ENCODE peak calls at places on chromosomes 11 and 22, in five cellular contexts. C is CD4-positive, alpha-beta T cell; F is colonic mucosa; V is CD4-positive, CD25-positive, alpha-beta regulatory T cell; B is uterus. J is an unnamed sample.

GRCh38 chr11:65503923-65504670 is 5.3 kb downstream of the MALAT1 start:
- DNase-seq in B (no peak), V (peak; percentile 43), C (no peak), F (no peak), J (no peak)

GRCh38 chr22:29503811-29504372 is 23.9 kb downstream of the NEFH start:
- DNase-seq in V (no peak), F (peak; percentile 29), B (peak; percentile 62), C (no peak), J (peak; percentile 42)

GRCh38 chr22:33210129-33210784 is 152.1 kb upstream of the SYN3 start:
- DNase-seq in C (no peak), V (peak; percentile 34), B (no peak), F (peak; percentile 24), J (no peak)

GRCh38 chr11:83693279-83693992 is 407.3 kb upstream of the CCDC90B start:
- DNase-seq in V (no peak), B (no peak), C (no peak), F (no peak), J (no peak)

GRCh38 chr11:35651263-35651662 is 11.3 kb upstream of the TRIM44 start:
- DNase-seq in V (no peak), C (no peak), B (no peak), F (no peak), J (no peak)

GRCh38 chr22:50031189-50032091 is 18.9 kb upstream of the IL17REL start:
- DNase-seq in B (no peak), F (no peak), C (no peak), V (no peak), J (no peak)

GRCh38 chr11:124970925-124971324 is 16.9 kb downstream of the CCDC15 start:
- DNase-seq in F (no peak), V (no peak), B (no peak), C (no peak), J (no peak)

GRCh38 chr22:50595189-50595588 is 5.4 kb upstream of the MAPK8IP2 start:
- DNase-seq in F (no peak), B (no peak), C (no peak), V (no peak), J (no peak)

GRCh38 chr22:38716271-38716670 is 10.5 kb downstream of the GTPBP1 start:
- DNase-seq in F (no peak), V (no peak), C (no peak), B (no peak), J (no peak)

GRCh38 chr22:22746963-22747933 is 102.8 kb downstream of the GGTLC2 start:
- DNase-seq in V (no peak), B (no peak), C (no peak), F (no peak), J (no peak)

GRCh38 chr11:117825538-117826359 is 1.2 kb upstream of the FXYD2 start:
- DNase-seq in C (peak; percentile 24), V (no peak), B (peak; percentile 15), F (no peak), J (no peak)

GRCh38 chr11:45100338-45100737 is 46.1 kb upstream of the PRDM11 start:
- DNase-seq in F (peak; percentile 13), V (peak; percentile 18), B (no peak), C (no peak), J (no peak)

GRCh38 chr11:35282226-35282882 is 137.0 kb downstream of the SLC1A2 start:
- DNase-seq in F (no peak), B (peak; percentile 31), V (no peak), C (no peak), J (no peak)

GRCh38 chr11:95508219-95508880 is 277.3 kb upstream of the SESN3 start:
- DNase-seq in B (peak; percentile 46), F (no peak), C (no peak), V (no peak), J (no peak)

GRCh38 chr11:69368119-69368880 is 74.3 kb downstream of the MYEOV start:
- DNase-seq in B (no peak), C (no peak), V (no peak), F (peak; percentile 11), J (no peak)

GRCh38 chr11:130031056-130031455 is 28.4 kb upstream of the PRDM10 start:
- DNase-seq in V (no peak), C (no peak), B (no peak), F (no peak), J (no peak)

GRCh38 chr11:69280451-69280850 is 13.5 kb upstream of the MYEOV start:
- DNase-seq in C (no peak), B (no peak), V (no peak), F (no peak), J (no peak)

GRCh38 chr11:48141475-48142100 is 75.0 kb upstream of the OR4B1 start:
- DNase-seq in C (no peak), V (no peak), F (no peak), B (no peak), J (no peak)

GRCh38 chr11:86374586-86374985 is at the start of gene CCDC81:
- DNase-seq in V (no peak), B (no peak), F (no peak), C (no peak), J (no peak)

GRCh38 chr11:118536726-118537125 is 5.7 kb downstream of the TMEM25 start:
- DNase-seq in V (no peak), B (no peak), F (no peak), C (no peak), J (no peak)

GRCh38 chr11:106950067-106950491 is 68.2 kb downstream of the GUCY1A2 start:
- DNase-seq in C (no peak), F (no peak), B (no peak), V (no peak), J (no peak)

GRCh38 chr11:26783997-26784396 is 62.1 kb upstream of the SLC5A12 start:
- DNase-seq in V (no peak), F (no peak), B (no peak), C (no peak), J (no peak)

GRCh38 chr11:110759972-110760381 is 47.7 kb upstream of the ARHGAP20 start:
- DNase-seq in F (peak; percentile 35), B (no peak), C (no peak), V (no peak), J (no peak)

GRCh38 chr11:87239001-87239400 is 201.3 kb downstream of the TMEM135 start:
- DNase-seq in B (no peak), F (no peak), C (no peak), V (no peak), J (no peak)

GRCh38 chr11:976431-977160 is 50.9 kb downstream of the AP2A2 start:
- DNase-seq in C (no peak), V (no peak), F (no peak), B (no peak), J (peak; percentile 68)

GRCh38 chr11:23749762-23750430 is 747.0 kb upstream of the LUZP2 start:
- DNase-seq in F (no peak), B (no peak), V (no peak), C (no peak), J (no peak)

GRCh38 chr11:23751280-23751679 is 745.6 kb upstream of the LUZP2 start:
- DNase-seq in B (no peak), C (no peak), V (no peak), F (no peak), J (no peak)

GRCh38 chr11:23755076-23755475 is 741.8 kb upstream of the LUZP2 start:
- DNase-seq in B (no peak), V (no peak), F (no peak), C (no peak), J (no peak)

GRCh38 chr11:23755769-23756168 is 741.1 kb upstream of the LUZP2 start:
- DNase-seq in B (no peak), C (no peak), F (no peak), V (no peak), J (no peak)
- H3K27ac ChIP-seq in B (no peak overlapping the region), C (no peak overlapping the region), F (no peak overlapping the region), V (no peak overlapping the region), J (no peak overlapping the region)

DNA sequence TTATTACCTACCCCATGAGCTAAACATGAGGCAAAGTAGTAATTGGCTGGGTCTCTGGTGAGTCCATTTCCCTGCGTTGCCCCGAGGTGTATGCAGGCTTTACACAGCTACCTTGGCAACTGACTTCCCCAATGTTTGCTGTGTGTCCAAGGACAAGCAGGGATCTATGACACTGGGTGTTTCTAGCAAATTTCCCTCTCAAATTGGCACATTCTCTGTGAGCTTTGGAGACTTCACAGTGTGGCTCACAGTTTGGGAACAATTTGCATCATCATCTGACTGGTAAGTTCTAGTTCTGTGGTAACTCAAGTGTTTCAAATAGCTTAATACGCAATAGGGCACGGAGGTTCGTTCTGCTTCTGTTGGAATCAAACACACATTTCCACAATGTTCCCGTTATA is 12.5 kb downstream of the NNMT start:
- DNase-seq in B (peak; percentile 27), F (no peak), V (no peak), C (no peak), J (no peak)
- H3K27ac ChIP-seq in B (peak overlapping the region; percentile 14), F (peak overlapping the region; percentile 55), V (no peak overlapping the region), C (no peak overlapping the region), J (no peak overlapping the region)

DNA sequence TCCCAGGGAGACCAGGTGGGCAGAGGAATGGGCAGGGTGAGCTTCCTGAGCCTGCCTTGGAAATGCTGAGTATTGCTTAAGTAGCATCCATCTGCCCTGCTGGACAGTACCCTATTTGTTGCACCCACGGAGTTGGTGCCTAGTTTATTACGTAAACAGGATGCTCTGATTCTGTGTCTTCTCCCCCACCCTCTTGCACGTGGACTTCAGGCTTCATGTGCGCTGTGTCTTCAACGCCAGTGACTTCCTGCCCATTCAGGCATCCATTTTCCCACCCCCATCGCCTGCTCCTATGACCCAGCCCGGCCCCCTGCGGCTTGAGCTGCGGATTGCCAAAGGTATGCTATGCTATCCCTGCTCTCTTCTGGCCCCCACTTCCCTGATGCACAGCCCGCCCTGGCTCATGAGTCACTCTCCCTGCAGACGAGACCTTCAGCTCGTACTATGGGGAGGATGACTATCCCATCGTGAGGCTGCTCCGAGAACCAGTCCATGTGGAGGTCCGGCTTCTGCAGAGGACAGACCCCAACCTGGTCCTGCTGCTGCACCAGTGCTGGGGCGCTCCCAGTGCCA is 5.7 kb downstream of the ZP1 start:
- DNase-seq in C (no peak), V (peak; percentile 41), F (no peak), B (peak; percentile 11), J (no peak)
- H3K27ac ChIP-seq in C (no peak overlapping the region), V (no peak overlapping the region), F (peak overlapping the region; percentile 36), B (no peak overlapping the region), J (no peak overlapping the region)

GRCh38 chr11:2806351-2807058 is 79.1 kb downstream of the CDKN1C start:
- DNase-seq in F (peak; percentile 19), V (no peak), C (peak; percentile 27), B (peak; percentile 28), J (no peak)

GRCh38 chr11:2804189-2804588 is 81.4 kb downstream of the CDKN1C start:
- DNase-seq in B (peak; percentile 13), F (peak; percentile 11), C (no peak), V (no peak), J (no peak)

GRCh38 chr11:2807276-2807681 is 78.3 kb downstream of the CDKN1C start:
- DNase-seq in B (peak; percentile 93), V (no peak), C (peak; percentile 25), F (peak; percentile 75), J (peak; percentile 32)

GRCh38 chr11:2804701-2805387 is 80.7 kb downstream of the CDKN1C start:
- DNase-seq in C (peak; percentile 32), F (peak; percentile 16), V (no peak), B (peak; percentile 20), J (no peak)

DNA sequence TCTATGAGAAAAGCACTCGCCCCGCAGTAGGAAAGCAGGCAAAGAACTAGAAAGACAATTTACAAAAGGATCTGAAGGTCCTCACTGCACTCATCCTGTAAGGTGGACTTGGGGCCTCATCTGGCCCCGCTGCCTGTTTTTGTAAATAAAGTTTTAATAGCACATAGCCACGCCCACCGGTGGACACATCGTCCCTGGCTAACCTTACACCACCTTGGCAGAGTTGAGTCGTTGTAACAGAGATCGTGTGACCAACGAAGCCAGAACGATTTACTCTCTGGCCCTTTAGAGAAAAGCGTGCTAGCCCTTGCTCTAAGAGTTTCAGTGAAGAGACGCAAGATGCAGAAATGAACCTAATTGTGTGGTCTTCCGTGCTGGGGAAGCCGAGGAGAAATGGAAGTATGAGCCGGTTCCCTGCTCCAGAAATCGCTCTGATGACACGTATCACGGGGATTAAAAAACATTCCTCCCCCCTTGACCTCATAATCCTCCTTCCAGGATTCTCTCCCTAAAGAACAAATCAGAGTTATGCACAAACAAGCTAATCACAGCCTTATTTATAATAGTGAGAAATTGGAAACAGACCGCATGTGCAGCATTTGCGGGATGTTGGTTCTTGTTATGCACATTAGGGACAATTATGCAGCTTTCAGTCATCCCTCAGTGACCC is 80.1 kb downstream of the CDKN1C start:
- DNase-seq in V (no peak), C (no peak), F (peak; percentile 18), B (peak; percentile 29), J (no peak)
- H3K27ac ChIP-seq in V (no peak overlapping the region), C (no peak overlapping the region), F (no peak overlapping the region), B (peak overlapping the region; percentile 80), J (peak overlapping the region; percentile 60)